ENCODE peak calls at places on chromosome 3, in five cellular contexts. F is RWPE2; X is neuronal stem cell; K is CD8-positive, alpha-beta T cell; J is colonic mucosa. R is an unnamed sample.

GRCh38 chr3:72383230-72383629 is 465.0 kb downstream of the SHQ1 start:
- DNase-seq in F (no peak), X (no peak), K (no peak), J (no peak), R (no peak)

GRCh38 chr3:145936986-145937385 is 224.0 kb downstream of the PLOD2 start:
- DNase-seq in F (no peak), X (no peak), K (no peak), J (no peak), R (no peak)

GRCh38 chr3:106006001-106006400 is 137.2 kb upstream of the CBLB start:
- DNase-seq in F (peak), X (no peak), K (no peak), J (no peak), R (no peak)

GRCh38 chr3:173887888-173888287 is 490.3 kb downstream of the NLGN1 start:
- DNase-seq in F (no peak), X (no peak), K (no peak), J (no peak), R (no peak)

GRCh38 chr3:88034463-88034862 is 24.3 kb downstream of the CGGBP1 start:
- DNase-seq in F (no peak), X (no peak), K (no peak), J (no peak), R (no peak)

GRCh38 chr3:189276481-189277190 is 104.9 kb downstream of the TPRG1 start:
- DNase-seq in F (no peak), X (no peak), K (no peak), J (no peak), R (no peak)

GRCh38 chr3:197261164-197261509 is 37.3 kb downstream of the DLG1 start:
- DNase-seq in F (no peak), X (no peak), K (no peak), J (no peak), R (no peak)

GRCh38 chr3:178795349-178795748 is 259.1 kb downstream of the KCNMB2 start:
- DNase-seq in F (no peak), X (no peak), K (no peak), J (no peak), R (no peak)

GRCh38 chr3:49132437-49133225 is at the start of gene LAMB2:
- DNase-seq in F (no peak), X (peak), K (no peak), J (peak), R (peak)

GRCh38 chr3:62098646-62099365 is 274.5 kb downstream of the FEZF2 start:
- DNase-seq in F (no peak), X (no peak), K (no peak), J (no peak), R (no peak)

GRCh38 chr3:13301295-13301987 is 118.7 kb downstream of the NUP210 start:
- DNase-seq in F (peak), X (no peak), K (no peak), J (no peak), R (no peak)

GRCh38 chr3:100030346-100030745 is 84.0 kb downstream of the FILIP1L start:
- DNase-seq in F (no peak), X (no peak), K (no peak), J (no peak), R (no peak)

GRCh38 chr3:48084929-48085328 is 68.7 kb upstream of the MAP4 start:
- DNase-seq in F (no peak), X (no peak), K (no peak), J (no peak), R (no peak)

GRCh38 chr3:149390772-149391212 is 13.3 kb upstream of the TM4SF1 start:
- DNase-seq in F (peak), X (no peak), K (no peak), J (no peak), R (no peak)

GRCh38 chr3:44016818-44017217 is 224.9 kb upstream of the TOPAZ1 start:
- DNase-seq in F (no peak), X (no peak), K (no peak), J (no peak), R (no peak)

GRCh38 chr3:184305577-184305976 is 6.5 kb downstream of the PSMD2 start:
- DNase-seq in F (no peak), X (no peak), K (no peak), J (no peak), R (peak)

GRCh38 chr3:146682176-146682575 is 77.0 kb upstream of the PLSCR5 start:
- DNase-seq in F (no peak), X (no peak), K (no peak), J (no peak), R (no peak)

GRCh38 chr3:152540120-152540519 is 271.4 kb downstream of the MBNL1 start:
- DNase-seq in F (no peak), X (no peak), K (no peak), J (no peak), R (no peak)

GRCh38 chr3:39103324-39103693 is 4.1 kb downstream of the GORASP1 start:
- DNase-seq in F (no peak), X (no peak), K (no peak), J (no peak), R (no peak)

GRCh38 chr3:35200056-35200455 is 439.3 kb upstream of the ARPP21 start:
- DNase-seq in F (no peak), X (no peak), K (no peak), J (no peak), R (no peak)

GRCh38 chr3:147305533-147306241 is 100.7 kb downstream of the ZIC4 start:
- DNase-seq in F (no peak), X (no peak), K (no peak), J (no peak), R (no peak)

GRCh38 chr3:77459926-77460325 is 420.0 kb downstream of the ROBO2 start:
- DNase-seq in F (no peak), X (no peak), K (no peak), J (no peak), R (no peak)

GRCh38 chr3:38274864-38275649 is 7.0 kb upstream of the SLC22A14 start:
- DNase-seq in F (no peak), X (no peak), K (no peak), J (no peak), R (no peak)

GRCh38 chr3:111315911-111316310 is 226.1 kb upstream of the CD96 start:
- DNase-seq in F (no peak), X (no peak), K (no peak), J (no peak), R (no peak)

GRCh38 chr3:47910777-47911440 is 105.3 kb downstream of the MAP4 start:
- DNase-seq in F (peak), X (no peak), K (no peak), J (no peak), R (no peak)

GRCh38 chr3:188148318-188148717 is 5.6 kb upstream of the LPP start:
- DNase-seq in F (no peak), X (no peak), K (no peak), J (no peak), R (no peak)

GRCh38 chr3:166274996-166275395 is 437.8 kb upstream of the BCHE start:
- DNase-seq in F (no peak), X (no peak), K (no peak), J (no peak), R (no peak)

GRCh38 chr3:167078070-167078622 is 302.0 kb downstream of the ZBBX start:
- DNase-seq in F (no peak), X (no peak), K (no peak), J (no peak), R (no peak)

GRCh38 chr3:126005951-126006350 is 37.0 kb downstream of the ROPN1B start:
- DNase-seq in F (no peak), X (no peak), K (no peak), J (no peak), R (no peak)

GRCh38 chr3:115728013-115728412 is 104.7 kb downstream of the GAP43 start:
- DNase-seq in F (no peak), X (no peak), K (no peak), J (no peak), R (no peak)

GRCh38 chr3:126537116-126537729 is 13.3 kb downstream of the CHST13 start:
- DNase-seq in F (peak), X (no peak), K (no peak), J (no peak), R (no peak)

GRCh38 chr3:21673393-21673792 is 77.6 kb downstream of the ZNF385D start:
- DNase-seq in F (no peak), X (no peak), K (no peak), J (no peak), R (no peak)

GRCh38 chr3:83065861-83066260 is 1304.4 kb upstream of the GBE1 start:
- DNase-seq in F (no peak), X (no peak), K (no peak), J (no peak), R (no peak)

GRCh38 chr3:27216955-27217552 is 152.1 kb downstream of the NEK10 start:
- DNase-seq in F (no peak), X (no peak), K (no peak), J (no peak), R (no peak)

DNA sequence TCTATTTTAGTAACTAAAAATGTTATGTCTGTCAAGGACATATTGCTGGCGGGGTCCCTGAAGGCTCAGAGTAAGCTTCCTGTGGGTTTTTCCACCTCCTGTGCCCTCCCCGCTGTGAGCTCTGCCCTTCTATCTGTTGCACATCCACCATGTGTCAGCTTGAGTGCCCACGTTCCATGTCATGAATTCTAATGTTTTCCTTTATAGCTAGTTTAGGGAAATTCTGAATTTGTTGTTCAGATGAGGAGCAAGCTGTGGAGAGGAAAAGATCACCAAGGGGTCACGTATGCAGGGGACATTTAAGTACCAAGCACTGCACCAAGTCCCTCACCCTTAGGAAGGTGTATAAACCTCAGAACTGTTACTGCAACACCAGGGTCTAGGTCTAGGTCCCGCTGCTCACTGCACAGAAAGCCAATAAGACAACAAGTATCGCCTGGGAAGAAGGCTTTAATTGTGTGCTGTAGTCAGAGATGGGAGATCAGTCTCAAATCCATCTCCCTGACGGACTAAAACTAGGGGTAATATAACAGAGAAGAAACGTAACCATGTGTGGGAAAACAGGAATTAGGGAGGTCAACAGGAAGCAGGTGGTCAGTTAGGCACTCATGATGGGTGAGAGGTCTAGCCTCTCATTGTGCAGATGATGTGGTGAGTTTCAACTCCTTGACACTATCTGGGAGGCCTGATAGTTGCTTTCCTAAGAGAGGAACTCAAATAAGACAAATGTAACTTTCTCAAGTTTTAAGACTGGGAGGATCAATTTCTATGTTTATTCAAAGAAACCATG is 9.7 kb downstream of the GP9 start:
- DNase-seq in F (no peak), X (no peak), K (no peak), J (no peak), R (no peak)
- H3K27ac ChIP-seq in F (no peak), X (no peak), K (no peak), J (no peak), R (no peak)

GRCh38 chr3:42686832-42687650 is 1.7 kb downstream of the KLHL40 start:
- DNase-seq in F (peak), X (no peak), K (no peak), J (no peak), R (no peak)

GRCh38 chr3:42685363-42685881 is at the start of gene KLHL40:
- DNase-seq in F (peak), X (no peak), K (no peak), J (no peak), R (no peak)

GRCh38 chr3:42688016-42688415 is 2.7 kb downstream of the KLHL40 start:
- DNase-seq in F (peak), X (no peak), K (no peak), J (no peak), R (no peak)

GRCh38 chr3:42684632-42685362 is 540 bp upstream of the KLHL40 start:
- DNase-seq in F (no peak), X (no peak), K (no peak), J (no peak), R (no peak)

GRCh38 chr3:42685891-42686820 is 819 bp downstream of the KLHL40 start:
- DNase-seq in F (peak), X (no peak), K (no peak), J (no peak), R (no peak)
- H3K4me3 ChIP-seq in F (no peak), X (no peak), K (no peak), J (no peak), R (no peak)

GRCh38 chr3:186946756-186947375 is 16.5 kb downstream of the ST6GAL1 start:
- DNase-seq in F (no peak), X (no peak), K (no peak), J (no peak), R (no peak)

GRCh38 chr3:186942168-186942567 is 11.8 kb downstream of the ST6GAL1 start:
- DNase-seq in F (no peak), X (no peak), K (no peak), J (no peak), R (no peak)

GRCh38 chr3:186949281-186949982 is 19.1 kb downstream of the ST6GAL1 start:
- DNase-seq in F (no peak), X (no peak), K (no peak), J (no peak), R (no peak)

GRCh38 chr3:186940965-186941364 is 10.6 kb downstream of the ST6GAL1 start:
- DNase-seq in F (no peak), X (no peak), K (no peak), J (no peak), R (no peak)

DNA sequence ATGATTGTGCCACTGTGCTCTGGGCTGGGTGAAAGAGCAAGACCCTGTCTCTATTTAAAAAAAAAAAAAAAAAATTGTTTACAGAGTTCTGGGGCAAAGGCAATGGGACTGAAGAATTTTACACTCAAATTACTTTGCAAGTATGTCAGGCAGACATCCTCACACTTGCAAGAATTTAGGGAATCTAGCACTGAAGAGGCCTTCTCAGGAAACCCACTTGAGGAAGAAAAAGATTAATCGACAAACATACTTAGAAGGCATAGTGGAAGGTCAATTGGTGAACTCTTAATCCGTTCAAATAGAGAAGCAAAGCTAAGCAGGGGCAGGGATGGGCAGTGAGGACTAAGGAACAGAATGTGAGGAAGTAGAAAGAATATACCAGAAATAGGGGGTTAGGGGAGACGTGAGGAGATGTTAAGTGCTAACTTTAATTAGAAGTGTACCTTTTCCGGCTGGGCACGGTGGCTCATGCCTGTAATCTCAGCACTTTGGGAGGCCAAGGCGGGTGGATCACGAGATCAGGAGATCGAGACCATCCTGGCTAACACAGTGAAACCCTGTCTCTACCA is 15.0 kb downstream of the ST6GAL1 start:
- DNase-seq in F (no peak), X (no peak), K (no peak), J (no peak), R (no peak)
- H3K27ac ChIP-seq in F (no peak), X (no peak), K (no peak), J (no peak), R (no peak)

GRCh38 chr3:133037440-133037839 is 751 bp upstream of the TMEM108 start:
- DNase-seq in F (no peak), X (no peak), K (no peak), J (no peak), R (no peak)
- H3K4me3 ChIP-seq in F (no peak), X (peak), K (no peak), J (peak), R (no peak)

DNA sequence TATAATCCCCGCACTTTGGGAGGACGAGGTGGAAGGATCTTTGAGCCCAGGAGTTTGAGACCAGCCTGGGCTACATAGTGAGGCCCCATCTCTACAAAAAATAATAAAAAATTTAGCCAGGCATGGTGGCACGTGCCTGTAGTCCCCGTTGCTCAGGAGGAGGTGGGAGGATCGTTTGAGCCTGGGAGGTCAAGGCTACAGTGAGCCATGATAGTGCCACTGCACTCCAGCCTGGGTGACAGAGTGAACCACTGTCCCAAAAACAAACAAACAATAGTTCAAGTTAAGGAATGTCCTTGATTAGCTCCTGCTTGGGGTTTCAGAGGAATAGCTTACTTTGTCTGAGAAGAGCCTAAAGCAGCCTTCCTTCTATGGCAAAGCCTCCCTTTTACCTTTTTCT is 51.7 kb upstream of the AMOTL2 start:
- DNase-seq in F (no peak), X (no peak), K (no peak), J (no peak), R (no peak)
- H3K27ac ChIP-seq in F (no peak), X (no peak), K (no peak), J (no peak), R (no peak)

GRCh38 chr3:134330895-134331810 is 43.1 kb downstream of the AMOTL2 start:
- DNase-seq in F (no peak), X (no peak), K (no peak), J (no peak), R (no peak)
- H3K4me3 ChIP-seq in F (no peak), X (no peak), K (no peak), J (no peak), R (no peak)

GRCh38 chr3:123774474-123774873 is 109.7 kb downstream of the MYLK start:
- DNase-seq in F (no peak), X (no peak), K (no peak), J (no peak), R (no peak)
- H3K27ac ChIP-seq in F (no peak), X (no peak), K (no peak), J (no peak), R (no peak)

R was measured in small intestine.